ENCODE peak calls at places on chromosome 20, in eight cellular contexts. I, L, G, N, P, X, W and E are unnamed samples.
A peak's percentile ranks its signal among the peaks of the same experiment; 100 is the strongest.

GRCh38 chr20:38018385-38018784 is 14.9 kb downstream of the TTI1 start:
- DNase-seq in I (no peak), L (no peak), G (no peak), N (no peak), P (no peak), X (no peak), W (no peak), E (no peak)

GRCh38 chr20:51768759-51769517 is 748 bp upstream of the ATP9A start:
- DNase-seq in I (no peak), L (no peak), G (no peak), N (peak; percentile 60), P (no peak), X (no peak), W (no peak), E (no peak)

GRCh38 chr20:32343438-32343837 is 14.7 kb upstream of the ASXL1 start:
- DNase-seq in I (no peak), L (no peak), G (no peak), N (no peak), P (no peak), X (no peak), W (no peak), E (no peak)

GRCh38 chr20:404088-404487 is 4.0 kb upstream of the RBCK1 start:
- DNase-seq in I (no peak), L (no peak), G (no peak), N (no peak), P (no peak), X (no peak), W (no peak), E (no peak)

GRCh38 chr20:19907326-19908056 is 109.7 kb upstream of the NAA20 start:
- DNase-seq in I (no peak), L (no peak), G (no peak), N (no peak), P (no peak), X (no peak), W (no peak), E (no peak)

GRCh38 chr20:57386762-57387161 is 4.4 kb upstream of the RBM38 start:
- DNase-seq in I (no peak), L (no peak), G (no peak), N (no peak), P (no peak), X (no peak), W (no peak), E (no peak)

GRCh38 chr20:48724891-48725588 is 102.8 kb downstream of the PREX1 start:
- DNase-seq in I (no peak), L (no peak), G (no peak), N (no peak), P (no peak), X (no peak), W (no peak), E (no peak)

GRCh38 chr20:62837790-62838458 is 21.1 kb downstream of the COL9A3 start:
- DNase-seq in I (peak; percentile 96), L (peak; percentile 92), G (no peak), N (no peak), P (no peak), X (no peak), W (no peak), E (peak; percentile 65)

GRCh38 chr20:18805881-18806280 is 7.7 kb upstream of the SCP2D1 start:
- DNase-seq in I (no peak), L (no peak), G (no peak), N (no peak), P (peak; percentile 56), X (no peak), W (no peak), E (no peak)

GRCh38 chr20:24034820-24035219 is 46.2 kb upstream of the GGTLC1 start:
- DNase-seq in I (no peak), L (no peak), G (no peak), N (peak; percentile 12), P (no peak), X (no peak), W (no peak), E (peak; percentile 89)

GRCh38 chr20:64133951-64134407 is 26.6 kb upstream of the NPBWR2 start:
- DNase-seq in I (peak; percentile 24), L (peak; percentile 66), G (no peak), N (no peak), P (no peak), X (no peak), W (no peak), E (no peak)

GRCh38 chr20:15799871-15800270 is 773.4 kb downstream of the KIF16B start:
- DNase-seq in I (no peak), L (no peak), G (no peak), N (no peak), P (no peak), X (no peak), W (no peak), E (no peak)

GRCh38 chr20:37325206-37325605 is 20.7 kb upstream of the SRC start:
- DNase-seq in I (no peak), L (no peak), G (no peak), N (no peak), P (no peak), X (no peak), W (no peak), E (no peak)

GRCh38 chr20:47907031-47907670 is 121.9 kb upstream of the SULF2 start:
- DNase-seq in I (no peak), L (no peak), G (no peak), N (no peak), P (no peak), X (no peak), W (no peak), E (no peak)

GRCh38 chr20:24491043-24491756 is 21.8 kb downstream of the SYNDIG1 start:
- DNase-seq in I (no peak), L (no peak), G (no peak), N (no peak), P (no peak), X (no peak), W (no peak), E (no peak)

GRCh38 chr20:45631184-45631583 is at the start of gene WFDC9:
- DNase-seq in I (no peak), L (no peak), G (no peak), N (no peak), P (no peak), X (no peak), W (no peak), E (no peak)

GRCh38 chr20:46974669-46975434 is 80.2 kb downstream of the EYA2 start:
- DNase-seq in I (no peak), L (no peak), G (no peak), N (no peak), P (no peak), X (no peak), W (no peak), E (no peak)

GRCh38 chr20:63066506-63067265 is 59.9 kb upstream of the BHLHE23 start:
- DNase-seq in I (no peak), L (no peak), G (no peak), N (no peak), P (no peak), X (no peak), W (no peak), E (no peak)